ENCODE peak calls at places on chromosomes 13 and 19, in seven cellular contexts. W is heart left ventricle, T is cardiac fibroblast, P is upper lobe of right lung, F is cardiac muscle cell, Y is ovary, O is fibroblast of villous mesenchyme. E is an unnamed sample.

GRCh38 chr19:55383279-55383788 is 758 bp downstream of the TMEM238 start:
- DNase-seq in W (no peak), T (no peak), P (no peak), F (no peak), Y (no peak), O (no peak), E (no peak)

GRCh38 chr13:102089177-102089576 is 312.7 kb downstream of the FGF14 start:
- DNase-seq in W (no peak), T (peak), P (no peak), F (no peak), Y (no peak), O (no peak), E (peak)

GRCh38 chr13:22061806-22062391 is 391.0 kb downstream of the FGF9 start:
- DNase-seq in W (no peak), T (no peak), P (no peak), F (no peak), Y (no peak), O (no peak), E (no peak)

GRCh38 chr19:8209111-8209964 is at the start of gene CERS4:
- DNase-seq in W (peak), T (peak), P (peak), F (peak), Y (peak), O (peak), E (no peak)

GRCh38 chr13:42964681-42965305 is 27.2 kb downstream of the EPSTI1 start:
- DNase-seq in W (no peak), T (no peak), P (no peak), F (peak), Y (no peak), O (peak), E (no peak)

GRCh38 chr19:41821003-41821735 is 23.3 kb downstream of the LYPD4 start:
- DNase-seq in W (no peak), T (peak), P (peak), F (peak), Y (no peak), O (peak), E (peak)

GRCh38 chr19:19209372-19209771 is 2.4 kb upstream of the NCAN start:
- DNase-seq in W (no peak), T (no peak), P (no peak), F (no peak), Y (no peak), O (no peak), E (no peak)

GRCh38 chr13:95106562-95106961 is 194.7 kb downstream of the ABCC4 start:
- DNase-seq in W (no peak), T (peak), P (no peak), F (peak), Y (no peak), O (no peak), E (no peak)

GRCh38 chr13:98050041-98050466 is 92.8 kb upstream of the FARP1 start:
- DNase-seq in W (no peak), T (peak), P (no peak), F (no peak), Y (no peak), O (peak), E (peak)

GRCh38 chr13:59846845-59847620 is 316.7 kb downstream of the DIAPH3 start:
- DNase-seq in W (no peak), T (no peak), P (no peak), F (peak), Y (no peak), O (peak), E (peak)

GRCh38 chr13:96011291-96011875 is 41.8 kb downstream of the UGGT2 start:
- DNase-seq in W (no peak), T (peak), P (no peak), F (peak), Y (no peak), O (no peak), E (no peak)

GRCh38 chr13:23025848-23026608 is 154.8 kb upstream of the SGCG start:
- DNase-seq in W (no peak), T (no peak), P (no peak), F (no peak), Y (no peak), O (no peak), E (peak)

GRCh38 chr13:95341441-95341840 is 40.2 kb upstream of the ABCC4 start:
- DNase-seq in W (no peak), T (peak), P (no peak), F (peak), Y (no peak), O (no peak), E (no peak)

GRCh38 chr13:85659493-85659892 is 139.7 kb downstream of the SLITRK6 start:
- DNase-seq in W (no peak), T (no peak), P (no peak), F (peak), Y (no peak), O (no peak), E (peak)

GRCh38 chr13:75836441-75836840 is 200.3 kb downstream of the LMO7 start:
- DNase-seq in W (no peak), T (no peak), P (peak), F (no peak), Y (no peak), O (no peak), E (peak)

GRCh38 chr13:44406617-44407016 is 33.0 kb downstream of the SERP2 start:
- DNase-seq in W (no peak), T (no peak), P (no peak), F (no peak), Y (no peak), O (no peak), E (no peak)

GRCh38 chr19:57830071-57830602 is at the start of gene ZNF587B:
- DNase-seq in W (peak), T (peak), P (peak), F (peak), Y (peak), O (peak), E (peak)

GRCh38 chr13:59533561-59534337 is 630.0 kb downstream of the DIAPH3 start:
- DNase-seq in W (no peak), T (peak), P (no peak), F (no peak), Y (no peak), O (no peak), E (peak)

GRCh38 chr13:23020246-23020843 is 160.4 kb upstream of the SGCG start:
- DNase-seq in W (peak), T (peak), P (no peak), F (peak), Y (peak), O (peak), E (peak)

GRCh38 chr13:73934771-73935170 is 199.4 kb downstream of the KLF12 start:
- DNase-seq in W (no peak), T (no peak), P (no peak), F (no peak), Y (no peak), O (no peak), E (no peak)

GRCh38 chr13:73936001-73936400 is 198.2 kb downstream of the KLF12 start:
- DNase-seq in W (no peak), T (peak), P (no peak), F (peak), Y (no peak), O (no peak), E (no peak)

GRCh38 chr13:73932091-73932490 is 202.1 kb downstream of the KLF12 start:
- DNase-seq in W (no peak), T (no peak), P (no peak), F (no peak), Y (no peak), O (no peak), E (peak)

GRCh38 chr13:73934215-73934623 is 200.0 kb downstream of the KLF12 start:
- DNase-seq in W (no peak), T (peak), P (no peak), F (no peak), Y (no peak), O (no peak), E (peak)

DNA sequence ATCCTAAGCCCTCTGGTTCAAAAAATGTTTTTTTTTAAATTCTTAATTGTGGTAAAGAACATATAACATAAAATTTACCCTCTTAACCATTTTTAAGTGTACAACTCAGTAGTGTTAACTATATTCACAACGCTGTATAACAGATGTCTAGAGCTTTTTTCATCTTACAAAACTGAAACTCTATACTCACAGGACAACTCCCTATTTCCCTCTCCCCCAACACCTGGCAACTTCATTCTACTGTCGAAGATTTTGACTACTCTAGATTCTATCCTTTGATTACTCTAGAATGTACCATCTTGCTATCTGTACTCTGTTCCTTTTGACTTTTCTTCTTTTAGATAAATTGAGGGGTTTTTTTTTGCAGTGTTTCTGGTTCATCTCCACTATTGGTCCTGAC is 200.4 kb downstream of the KLF12 start:
- DNase-seq in W (no peak), T (no peak), P (no peak), F (no peak), Y (no peak), O (no peak), E (no peak)
- TF ChIP-seq CTCF in W (no peak), T (no peak), P (no peak), F (no peak), Y (no peak), O (no peak), E (no peak)

DNA sequence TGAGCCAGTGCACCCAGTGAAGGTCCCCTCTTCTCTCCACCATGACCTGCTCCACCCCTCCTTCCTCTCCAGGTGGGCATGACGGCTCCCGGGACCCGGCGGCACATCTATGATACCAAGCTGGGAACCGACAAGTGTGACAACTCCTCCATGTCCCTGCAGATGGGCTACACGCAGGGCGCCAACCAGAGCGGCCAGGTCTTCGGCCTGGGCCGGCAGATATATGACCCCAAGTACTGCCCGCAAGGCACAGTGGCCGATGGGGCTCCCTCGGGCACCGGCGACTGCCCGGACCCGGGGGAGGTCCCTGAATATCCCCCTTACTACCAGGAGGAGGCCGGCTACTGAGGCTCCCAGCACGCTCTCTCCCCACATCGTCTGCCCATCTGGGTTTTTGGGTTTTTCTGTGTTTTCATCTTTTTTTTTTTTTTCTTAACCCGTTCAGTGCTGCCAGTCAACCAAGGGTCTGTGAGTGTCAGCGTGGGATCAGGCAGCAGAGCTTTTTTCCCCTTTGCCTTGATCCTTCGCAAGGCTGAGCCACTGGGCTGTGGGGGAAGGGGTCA is 2.3 kb upstream of the ABCA7 start:
- DNase-seq in W (no peak), T (no peak), P (no peak), F (no peak), Y (no peak), O (no peak), E (no peak)
- H3K4me3 ChIP-seq in W (no peak), T (no peak), P (no peak), F (no peak), Y (no peak), O (no peak), E (no peak)

GRCh38 chr13:65929436-65929835 is 1300.7 kb downstream of the PCDH9 start:
- DNase-seq in W (no peak), T (peak), P (no peak), F (no peak), Y (no peak), O (no peak), E (no peak)
- TF ChIP-seq CTCF in W (no peak), T (no peak), P (no peak), F (no peak), Y (no peak), O (no peak), E (no peak)

DNA sequence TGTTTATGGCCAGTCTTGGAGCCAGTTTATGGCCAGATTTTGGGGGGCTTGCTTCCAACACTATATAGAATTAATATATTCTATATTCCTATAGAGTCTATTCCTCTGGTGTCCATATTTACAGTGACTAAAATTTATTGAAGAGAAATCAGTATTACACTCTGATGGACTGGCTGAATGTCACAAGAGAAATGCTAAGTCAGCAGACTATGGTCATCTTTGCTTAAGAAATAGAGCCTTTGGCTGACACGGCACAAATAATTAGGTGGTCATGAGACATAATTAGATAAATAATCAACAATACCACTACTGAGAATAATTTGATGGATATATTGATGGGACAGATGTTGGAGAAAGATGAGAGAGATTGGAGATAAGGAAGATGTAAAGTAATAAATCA is 272.9 kb downstream of the SLITRK5 start:
- DNase-seq in W (no peak), T (no peak), P (no peak), F (no peak), Y (no peak), O (no peak), E (no peak)
- H3K4me3 ChIP-seq in W (no peak), T (no peak), P (no peak), F (no peak), Y (no peak), O (no peak), E (no peak)

GRCh38 chr13:24052547-24052981 is 108.0 kb upstream of the SPATA13 start:
- DNase-seq in W (no peak), T (no peak), P (no peak), F (peak), Y (peak), O (peak), E (no peak)
- TF ChIP-seq CTCF in W (no peak), T (no peak), P (peak), F (peak), Y (no peak), O (no peak), E (no peak)

GRCh38 chr13:24691381-24691780 is 11.2 kb downstream of the ATP12A start:
- DNase-seq in W (no peak), T (no peak), P (no peak), F (no peak), Y (no peak), O (no peak), E (no peak)
- H3K4me3 ChIP-seq in W (no peak), T (no peak), P (no peak), F (no peak), Y (no peak), O (no peak), E (no peak)

GRCh38 chr13:47588676-47589075 is 412.4 kb downstream of the SUCLA2 start:
- DNase-seq in W (no peak), T (no peak), P (no peak), F (peak), Y (no peak), O (no peak), E (no peak)
- TF ChIP-seq CTCF in W (no peak), T (peak), P (no peak), F (peak), Y (no peak), O (no peak), E (no peak)

GRCh38 chr19:4821265-4821664 is 10.2 kb downstream of the TICAM1 start:
- DNase-seq in W (no peak), T (no peak), P (no peak), F (no peak), Y (no peak), O (no peak), E (no peak)
- H3K4me3 ChIP-seq in W (no peak), T (no peak), P (no peak), F (no peak), Y (no peak), O (no peak), E (no peak)

DNA sequence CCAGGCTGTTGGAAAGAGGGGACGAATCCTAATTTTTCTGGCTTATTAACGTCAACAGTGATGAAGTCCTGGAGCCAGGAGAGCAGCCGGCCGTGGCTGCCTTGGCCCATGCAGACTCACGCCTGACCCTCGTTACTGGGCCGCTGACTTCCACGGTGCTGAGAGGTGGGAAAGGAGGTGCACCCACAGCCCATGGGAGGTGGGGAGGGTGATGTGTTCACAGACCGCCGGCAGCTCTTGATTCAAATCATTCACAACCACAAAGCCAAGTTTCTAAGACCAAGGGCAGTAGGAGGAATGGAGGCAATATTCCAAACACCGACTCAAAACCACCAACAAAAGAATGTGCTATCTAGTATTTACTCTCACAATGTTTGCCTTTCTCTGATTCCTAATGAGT is 24.3 kb downstream of the COL4A2 start:
- DNase-seq in W (no peak), T (no peak), P (peak), F (peak), Y (peak), O (peak), E (no peak)
- TF ChIP-seq CTCF in W (no peak), T (no peak), P (no peak), F (no peak), Y (no peak), O (no peak), E (no peak)

E was measured in bronchial epithelial cell.